ENCODE peak calls at places on chromosomes 11 and 22, in four cellular contexts. Q, I, L and B are unnamed samples.

GRCh38 chr11:47917643-47918369 is 62.6 kb upstream of the PTPRJ start:
- DNase-seq in Q (no peak), I (peak), L (peak), B (peak)

GRCh38 chr11:834371-835316 is 1.9 kb downstream of the CD151 start:
- DNase-seq in Q (no peak), I (no peak), L (no peak), B (peak)

GRCh38 chr22:19979712-19980493 is 36.7 kb downstream of the ARVCF start:
- DNase-seq in Q (no peak), I (no peak), L (no peak), B (no peak)

GRCh38 chr11:59189986-59190385 is 18.1 kb downstream of the DTX4 start:
- DNase-seq in Q (no peak), I (no peak), L (no peak), B (no peak)

GRCh38 chr11:106012744-106013143 is 9.3 kb downstream of the MSANTD4 start:
- DNase-seq in Q (no peak), I (no peak), L (peak), B (no peak)

GRCh38 chr11:134645576-134645975 is 233.5 kb upstream of the B3GAT1 start:
- DNase-seq in Q (no peak), I (no peak), L (no peak), B (no peak)

GRCh38 chr11:1153951-1154487 is 3.7 kb upstream of the MUC5AC start:
- DNase-seq in Q (no peak), I (peak), L (peak), B (peak)

GRCh38 chr22:22010358-22010757 is 27.8 kb upstream of the TOP3B start:
- DNase-seq in Q (no peak), I (no peak), L (no peak), B (no peak)

GRCh38 chr22:20530368-20531153 is 23.2 kb downstream of the MED15 start:
- DNase-seq in Q (no peak), I (no peak), L (no peak), B (peak)

GRCh38 chr11:29120329-29120695 is 896.5 kb downstream of the KCNA4 start:
- DNase-seq in Q (no peak), I (no peak), L (no peak), B (no peak)

GRCh38 chr11:44325698-44326097 is 15.8 kb upstream of the ALX4 start:
- DNase-seq in Q (no peak), I (no peak), L (no peak), B (no peak)

GRCh38 chr11:3123761-3124733 is 41.1 kb downstream of the OSBPL5 start:
- DNase-seq in Q (no peak), I (no peak), L (no peak), B (peak)

GRCh38 chr22:20194681-20195593 is 44.1 kb upstream of the CCDC188 start:
- DNase-seq in Q (no peak), I (no peak), L (no peak), B (no peak)

GRCh38 chr11:115950660-115951059 is 446.4 kb upstream of the CADM1 start:
- DNase-seq in Q (no peak), I (no peak), L (no peak), B (no peak)
- TF ChIP-seq PHF8 in Q (no peak), I (no peak), L (no peak), B (no peak)

GRCh38 chr11:71227058-71227659 is 25.2 kb downstream of the SHANK2 start:
- DNase-seq in Q (no peak), I (no peak), L (no peak), B (no peak)
- H3K4me3 ChIP-seq in Q (no peak), I (no peak), L (no peak), B (no peak)

DNA sequence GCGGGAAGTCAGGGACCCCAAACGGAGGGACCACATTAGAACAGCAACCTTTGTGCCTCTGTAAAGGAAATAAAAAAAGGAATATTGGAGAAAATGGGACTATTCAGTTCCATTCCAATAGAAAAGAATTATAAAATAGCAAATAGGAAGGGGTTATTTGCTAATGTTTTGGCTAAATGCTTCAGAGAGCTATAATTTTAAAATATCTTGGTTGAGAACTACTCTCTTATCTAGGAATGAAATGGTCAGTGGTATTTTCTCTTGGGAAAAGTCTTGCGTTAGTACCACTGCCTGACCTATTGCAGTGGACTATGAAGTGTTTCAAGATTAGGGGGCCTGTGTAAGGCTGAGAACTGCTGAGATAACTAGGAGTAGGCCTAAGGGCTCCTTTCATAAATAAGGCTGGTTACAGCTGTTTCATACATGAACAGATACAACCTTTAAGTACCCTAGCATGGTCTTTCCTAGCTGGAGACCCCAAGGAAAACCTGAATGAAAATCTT is 6.9 kb upstream of the WEE1 start:
- DNase-seq in Q (no peak), I (no peak), L (peak), B (no peak)
- TF ChIP-seq CEBPB in Q (no peak), I (no peak), L (no peak), B (no peak)

GRCh38 chr11:64240467-64241174 is at the start of gene FKBP2:
- DNase-seq in Q (peak), I (peak), L (peak), B (peak)

GRCh38 chr11:64239662-64240466 is 1.0 kb upstream of the FKBP2 start:
- DNase-seq in Q (no peak), I (no peak), L (peak), B (no peak)

GRCh38 chr11:64238076-64238475 is 2.8 kb upstream of the FKBP2 start:
- DNase-seq in Q (no peak), I (no peak), L (no peak), B (no peak)

GRCh38 chr11:64237484-64237951 is 3.1 kb downstream of the VEGFB start:
- DNase-seq in Q (no peak), I (peak), L (no peak), B (no peak)

DNA sequence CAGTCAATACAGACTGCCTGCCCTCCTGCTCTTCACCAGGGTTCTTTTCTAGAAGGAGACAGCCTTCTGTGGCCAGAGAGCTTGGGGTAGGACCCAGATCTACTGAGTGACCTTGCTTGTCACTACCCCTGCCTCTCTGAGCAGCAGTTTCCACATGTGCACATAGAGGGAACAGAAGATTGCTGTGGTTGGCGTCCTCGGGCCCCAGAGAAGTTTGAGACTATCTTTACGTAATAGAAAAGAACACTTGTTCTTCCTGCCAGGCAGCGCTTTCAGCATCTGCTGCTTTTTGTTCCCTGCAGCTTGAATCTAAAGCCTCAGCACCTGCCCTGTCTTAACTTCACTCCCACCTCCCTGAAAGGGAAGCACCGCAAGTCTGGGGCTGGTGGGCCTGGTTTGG is 1.9 kb upstream of the FKBP2 start:
- DNase-seq in Q (no peak), I (no peak), L (no peak), B (no peak)
- TF ChIP-seq PHF8 in Q (no peak), I (no peak), L (no peak), B (no peak)

GRCh38 chr11:57773026-57773598 is 11.5 kb downstream of the CTNND1 start:
- DNase-seq in Q (no peak), I (no peak), L (no peak), B (no peak)

GRCh38 chr11:57776577-57776976 is 15.0 kb downstream of the CTNND1 start:
- DNase-seq in Q (no peak), I (no peak), L (no peak), B (no peak)

GRCh38 chr11:57777969-57778317 is 16.3 kb downstream of the CTNND1 start:
- DNase-seq in Q (no peak), I (peak), L (no peak), B (peak)

GRCh38 chr11:57776101-57776511 is 14.5 kb downstream of the CTNND1 start:
- DNase-seq in Q (no peak), I (no peak), L (no peak), B (no peak)

GRCh38 chr11:57775474-57775873 is 13.9 kb downstream of the CTNND1 start:
- DNase-seq in Q (no peak), I (no peak), L (no peak), B (no peak)
- H3K4me3 ChIP-seq in Q (no peak), I (no peak), L (no peak), B (no peak)

GRCh38 chr22:30212363-30212995 is 34.1 kb downstream of the LIF start:
- DNase-seq in Q (no peak), I (peak), L (peak), B (peak)
- TF ChIP-seq CEBPB in Q (no peak), I (peak), L (peak), B (peak)

DNA sequence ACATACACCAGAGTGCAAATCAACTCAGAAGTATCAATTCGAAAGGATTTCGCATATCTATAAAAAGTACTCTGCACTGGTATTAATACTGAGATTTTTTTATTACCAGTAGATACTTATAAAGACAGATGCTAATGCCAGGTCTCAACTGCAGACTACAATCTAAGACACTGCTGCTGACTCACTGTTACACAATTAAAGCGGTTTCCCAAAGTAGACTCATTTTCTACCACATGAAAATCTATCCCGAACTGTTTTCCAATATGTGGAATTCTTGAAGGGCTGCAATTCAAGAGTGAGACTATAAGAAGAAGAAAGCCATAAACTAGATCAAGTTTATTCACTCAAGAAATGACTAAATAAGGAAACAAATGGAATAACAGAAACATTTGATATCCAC is 57.2 kb upstream of the ARHGAP32 start:
- DNase-seq in Q (no peak), I (no peak), L (no peak), B (peak)
- TF ChIP-seq PHF8 in Q (no peak), I (no peak), L (no peak), B (no peak)

DNA sequence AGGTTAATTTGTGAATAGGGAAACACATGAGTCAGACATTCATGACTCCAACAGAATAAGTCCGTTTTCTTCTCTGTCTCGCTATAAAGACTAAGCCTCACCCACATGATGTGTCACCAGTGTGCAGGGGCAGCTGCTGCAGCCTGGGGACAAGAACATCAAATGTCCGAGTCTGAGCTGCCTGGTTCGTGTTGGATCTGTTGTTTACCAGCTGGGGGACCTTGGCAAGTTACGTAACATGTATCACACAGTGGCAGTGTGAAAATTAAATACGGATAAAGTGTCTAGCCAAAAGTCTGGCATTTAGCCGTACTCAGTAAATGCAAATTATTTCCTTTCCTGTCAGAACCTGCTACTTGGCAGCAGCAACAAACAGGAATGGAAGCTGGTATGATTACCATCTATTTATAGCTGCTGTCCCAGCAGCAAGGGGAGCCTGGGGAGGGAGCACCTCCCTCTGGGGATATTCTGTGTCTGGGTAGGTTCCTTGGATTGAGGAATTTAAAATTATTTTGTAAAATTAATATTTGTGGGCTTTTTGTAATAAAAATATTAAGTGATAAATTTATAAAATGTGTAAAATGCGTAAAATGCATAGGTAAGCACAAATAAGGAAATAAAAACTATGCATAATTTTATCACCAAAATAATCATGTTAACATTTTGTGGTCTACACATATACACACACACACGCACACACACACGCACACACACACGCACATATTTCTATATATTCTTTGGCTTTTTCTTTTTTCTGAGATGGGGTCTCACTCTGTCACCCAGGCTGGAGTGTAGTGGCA is 1.3 kb upstream of the CLDN25 start:
- DNase-seq in Q (no peak), I (peak), L (no peak), B (no peak)
- H3K4me3 ChIP-seq in Q (no peak), I (no peak), L (no peak), B (no peak)

GRCh38 chr11:19892387-19892786 is 179.8 kb downstream of the NAV2 start:
- DNase-seq in Q (no peak), I (no peak), L (no peak), B (no peak)
- TF ChIP-seq CEBPB in Q (no peak), I (no peak), L (no peak), B (no peak)